ENCODE peak calls at places on chromosomes 7 and 10, in six cellular contexts. Y is neuronal stem cell, J is H1, F is IMR-90, M is H9, G is trophoblast cell. U is an unnamed sample.
A peak's percentile ranks its signal among the peaks of the same experiment; 100 is the strongest.

GRCh38 chr10:52316005-52316404 is 1.9 kb downstream of the DKK1 start:
- DNase-seq in Y (no peak), J (no peak), F (peak; percentile 56), M (no peak), G (no peak), U (peak; percentile 36)

GRCh38 chr10:108791794-108792474 is 1131.4 kb downstream of the XPNPEP1 start:
- DNase-seq in Y (no peak), J (no peak), F (peak; percentile 52), M (no peak), G (no peak), U (no peak)

GRCh38 chr10:71392791-71393781 is 3.6 kb upstream of the CDH23 start:
- DNase-seq in Y (no peak), J (peak; percentile 33), F (no peak), M (peak; percentile 17), G (peak; percentile 94), U (no peak)

GRCh38 chr7:27147211-27148030 is at the start of gene HOXA6:
- DNase-seq in Y (no peak), J (peak; percentile 56), F (peak; percentile 67), M (peak; percentile 53), G (no peak), U (no peak)

GRCh38 chr10:100650693-100651092 is 94.7 kb upstream of the PAX2 start:
- DNase-seq in Y (no peak), J (no peak), F (no peak), M (no peak), G (no peak), U (no peak)

GRCh38 chr10:124196659-124197058 is 103.3 kb upstream of the CHST15 start:
- DNase-seq in Y (no peak), J (no peak), F (no peak), M (no peak), G (no peak), U (no peak)

GRCh38 chr10:101219137-101219945 is 9.9 kb downstream of the LBX1 start:
- DNase-seq in Y (no peak), J (no peak), F (no peak), M (no peak), G (no peak), U (no peak)

GRCh38 chr10:86102446-86102845 is 264.1 kb downstream of the GRID1 start:
- DNase-seq in Y (no peak), J (no peak), F (no peak), M (no peak), G (no peak), U (no peak)

GRCh38 chr10:6165221-6165725 is 37.5 kb upstream of the PFKFB3 start:
- DNase-seq in Y (no peak), J (no peak), F (no peak), M (no peak), G (peak; percentile 71), U (no peak)
- H3K4me1 ChIP-seq in Y (peaks cover 7% of the 10 kb centered on the region), J (no peaks in the 10 kb centered on the region), F (peaks cover 15% of the 10 kb centered on the region), M (no peaks in the 10 kb centered on the region), G (peaks cover 13% of the 10 kb centered on the region), U (peaks cover 18% of the 10 kb centered on the region)

GRCh38 chr10:89520711-89521110 is 14.7 kb downstream of the SLC16A12 start:
- DNase-seq in Y (no peak), J (no peak), F (no peak), M (no peak), G (no peak), U (no peak)

GRCh38 chr10:89518876-89519842 is 16.2 kb downstream of the SLC16A12 start:
- DNase-seq in Y (no peak), J (no peak), F (peak; percentile 46), M (no peak), G (no peak), U (peak; percentile 79)

GRCh38 chr10:89523274-89523673 is 12.1 kb downstream of the SLC16A12 start:
- DNase-seq in Y (no peak), J (no peak), F (no peak), M (no peak), G (no peak), U (no peak)

GRCh38 chr10:89522463-89522862 is 12.9 kb downstream of the SLC16A12 start:
- DNase-seq in Y (no peak), J (no peak), F (peak; percentile 53), M (no peak), G (peak; percentile 71), U (peak; percentile 45)

GRCh38 chr10:89521368-89521767 is 14.0 kb downstream of the SLC16A12 start:
- DNase-seq in Y (no peak), J (no peak), F (peak; percentile 59), M (no peak), G (no peak), U (peak; percentile 64)
- H3K14ac ChIP-seq in Y (no peak overlapping the region), J (no peak overlapping the region), F (peak overlapping the region; percentile 35), M (no peak overlapping the region), G (no peak overlapping the region), U (no peak overlapping the region)

DNA sequence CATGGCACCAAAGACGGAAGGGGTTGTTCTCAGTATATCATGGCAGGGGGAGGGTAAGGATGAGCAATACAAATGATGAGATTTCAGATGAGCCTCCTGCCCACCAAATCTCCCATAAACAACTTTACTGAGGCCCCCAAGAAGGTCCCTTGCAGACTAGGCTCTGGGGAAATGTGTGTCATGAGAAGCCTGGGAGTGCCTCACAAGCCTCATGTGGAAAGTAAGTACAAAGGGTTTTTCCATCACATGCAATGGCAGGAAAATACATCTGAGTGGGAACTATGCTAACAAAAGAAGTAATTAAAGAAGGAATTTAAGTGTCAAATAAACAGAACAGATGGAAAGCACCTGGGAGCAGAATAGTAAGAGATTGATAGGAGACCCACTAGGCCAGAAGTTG is 20.6 kb downstream of the GSAP start:
- DNase-seq in Y (no peak), J (no peak), F (no peak), M (no peak), G (no peak), U (no peak)
- H4K91ac ChIP-seq in Y (no peak overlapping the region), J (no peak overlapping the region), F (no peak overlapping the region), M (no peak overlapping the region), G (no peak overlapping the region), U (no peak overlapping the region)

GRCh38 chr7:13414181-13414580 is 575.3 kb downstream of the ETV1 start:
- DNase-seq in Y (no peak), J (no peak), F (no peak), M (no peak), G (no peak), U (no peak)
- H3K4me1 ChIP-seq in Y (peaks cover 2% of the 10 kb centered on the region), J (no peaks in the 10 kb centered on the region), F (no peaks in the 10 kb centered on the region), M (no peaks in the 10 kb centered on the region), G (no peaks in the 10 kb centered on the region), U (peaks cover 1% of the 10 kb centered on the region)

DNA sequence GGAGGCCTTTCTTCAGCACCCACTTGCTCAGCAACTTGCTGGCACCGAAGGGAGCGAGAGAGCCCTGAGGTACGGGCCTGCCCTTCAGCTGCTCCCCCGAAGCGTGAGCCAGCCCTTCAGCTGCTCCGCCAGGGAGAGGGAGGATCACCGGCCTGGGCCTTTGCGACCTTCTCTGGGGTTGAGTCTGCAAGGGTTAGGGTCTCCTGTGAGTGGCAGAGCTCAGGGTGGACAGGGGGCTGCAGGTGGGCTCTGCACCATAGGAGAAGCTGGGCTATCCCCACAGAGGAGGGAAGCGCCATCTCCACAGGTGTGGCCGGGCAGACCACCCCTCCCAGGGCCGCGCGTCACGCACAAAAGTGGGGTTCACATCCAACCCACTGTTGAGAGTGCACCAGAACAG is 490.6 kb upstream of the FOXK1 start:
- DNase-seq in Y (no peak), J (no peak), F (no peak), M (no peak), G (no peak), U (no peak)
- H3K14ac ChIP-seq in Y (no peak overlapping the region), J (no peak overlapping the region), F (no peak overlapping the region), M (peak overlapping the region; percentile 12), G (no peak overlapping the region), U (no peak overlapping the region)

GRCh38 chr7:277228-277627 is 12.7 kb upstream of the FOXL3 start:
- DNase-seq in Y (no peak), J (no peak), F (no peak), M (no peak), G (peak; percentile 4), U (no peak)

GRCh38 chr7:278081-278480 is 11.9 kb upstream of the FOXL3 start:
- DNase-seq in Y (no peak), J (no peak), F (no peak), M (no peak), G (no peak), U (no peak)

GRCh38 chr7:281637-282036 is 8.3 kb upstream of the FOXL3 start:
- DNase-seq in Y (no peak), J (no peak), F (no peak), M (no peak), G (no peak), U (no peak)

GRCh38 chr7:280461-280860 is 9.5 kb upstream of the FOXL3 start:
- DNase-seq in Y (no peak), J (no peak), F (no peak), M (no peak), G (no peak), U (no peak)

DNA sequence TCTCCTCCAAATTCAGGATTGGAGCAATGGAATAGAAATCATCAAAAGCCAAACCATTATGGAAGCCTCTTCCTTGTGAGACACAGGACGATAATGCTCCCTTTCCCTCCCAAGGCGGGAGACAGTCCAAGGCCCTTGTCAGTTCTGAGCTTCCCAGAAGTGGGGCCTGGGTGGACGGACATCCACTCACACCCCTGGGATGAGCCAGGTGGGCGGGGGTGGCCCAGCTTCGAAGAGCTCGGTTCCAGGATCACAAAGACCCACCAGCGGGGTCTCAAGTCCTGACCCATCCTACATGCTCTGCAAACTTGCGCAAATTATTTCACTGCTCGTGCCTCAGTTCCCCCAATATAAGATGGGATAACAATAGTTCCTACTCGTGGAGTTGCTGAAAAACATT is 10.1 kb upstream of the FOXL3 start:
- DNase-seq in Y (no peak), J (no peak), F (no peak), M (no peak), G (no peak), U (no peak)
- H4K91ac ChIP-seq in Y (no peak overlapping the region), J (no peak overlapping the region), F (no peak overlapping the region), M (no peak overlapping the region), G (no peak overlapping the region), U (no peak overlapping the region)

GRCh38 chr7:42566981-42567510 is 330.0 kb upstream of the GLI3 start:
- DNase-seq in Y (no peak), J (no peak), F (no peak), M (no peak), G (no peak), U (peak; percentile 57)
- H3K4me1 ChIP-seq in Y (no peaks in the 10 kb centered on the region), J (no peaks in the 10 kb centered on the region), F (no peaks in the 10 kb centered on the region), M (no peaks in the 10 kb centered on the region), G (no peaks in the 10 kb centered on the region), U (no peaks in the 10 kb centered on the region)

GRCh38 chr10:45144666-45145065 is 143.9 kb downstream of the ZNF22 start:
- DNase-seq in Y (no peak), J (no peak), F (no peak), M (no peak), G (peak; percentile 6), U (no peak)
- H3K14ac ChIP-seq in Y (no peak overlapping the region), J (no peak overlapping the region), F (no peak overlapping the region), M (no peak overlapping the region), G (no peak overlapping the region), U (no peak overlapping the region)